ENCODE peak calls at places on chromosome 13, in four cellular contexts. M is IMR-90, Y is GM12878, X is K562. U is an unnamed sample.

GRCh38 chr13:93714171-93714570 is 487.6 kb downstream of the GPC6 start:
- DNase-seq in M (peak), Y (no peak), X (no peak), U (no peak)

GRCh38 chr13:31775148-31775547 is 35.8 kb downstream of the RXFP2 start:
- DNase-seq in M (no peak), Y (no peak), X (no peak), U (no peak)

GRCh38 chr13:77810430-77810829 is 108.2 kb downstream of the EDNRB start:
- DNase-seq in M (peak), Y (no peak), X (no peak), U (no peak)

GRCh38 chr13:65943711-65944110 is 1286.4 kb downstream of the PCDH9 start:
- DNase-seq in M (no peak), Y (no peak), X (no peak), U (no peak)

GRCh38 chr13:31965361-31966066 is 66.1 kb upstream of the FRY start:
- DNase-seq in M (peak), Y (peak), X (no peak), U (no peak)

GRCh38 chr13:31556376-31556775 is 182.9 kb upstream of the RXFP2 start:
- DNase-seq in M (peak), Y (no peak), X (no peak), U (no peak)

GRCh38 chr13:112078216-112078615 is 11.3 kb downstream of the SOX1 start:
- DNase-seq in M (no peak), Y (no peak), X (no peak), U (no peak)

GRCh38 chr13:64453831-64454230 is 2776.3 kb downstream of the PCDH9 start:
- DNase-seq in M (peak), Y (no peak), X (no peak), U (no peak)

GRCh38 chr13:43942301-43942700 is 62.6 kb downstream of the LACC1 start:
- DNase-seq in M (peak), Y (no peak), X (no peak), U (no peak)

GRCh38 chr13:75217949-75218348 is 264.0 kb downstream of the TBC1D4 start:
- DNase-seq in M (peak), Y (no peak), X (no peak), U (no peak)

GRCh38 chr13:95341441-95341840 is 40.2 kb upstream of the ABCC4 start:
- DNase-seq in M (no peak), Y (no peak), X (no peak), U (no peak)

GRCh38 chr13:35512271-35512920 is 35.9 kb upstream of the MAB21L1 start:
- DNase-seq in M (peak), Y (no peak), X (no peak), U (no peak)

GRCh38 chr13:32737111-32737571 is 150.9 kb downstream of the PDS5B start:
- DNase-seq in M (no peak), Y (peak), X (no peak), U (no peak)

GRCh38 chr13:95355491-95355890 is 54.2 kb upstream of the ABCC4 start:
- DNase-seq in M (peak), Y (no peak), X (no peak), U (no peak)

DNA sequence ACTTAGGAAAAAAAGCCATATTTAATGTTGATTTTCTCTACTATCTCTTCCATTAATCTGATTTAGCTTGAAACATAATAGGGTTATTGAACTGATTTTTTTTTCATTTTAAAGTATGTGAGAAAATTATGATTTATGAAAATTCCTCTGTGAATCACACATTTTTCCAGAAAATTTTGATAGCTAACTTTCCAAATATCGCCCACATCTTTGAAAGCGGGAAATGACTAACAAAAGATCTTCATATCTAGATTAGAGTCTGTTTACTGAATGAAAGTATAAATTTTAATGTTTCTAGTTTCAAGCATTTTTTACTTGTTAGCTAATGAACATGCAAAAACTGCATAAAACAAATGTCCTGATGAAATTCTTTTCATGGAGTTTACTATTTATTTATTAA is 97.4 kb downstream of the POSTN start:
- DNase-seq in M (peak), Y (no peak), X (no peak), U (no peak)
- H3K9ac ChIP-seq in M (no peak), Y (no peak), X (no peak), U (no peak)

DNA sequence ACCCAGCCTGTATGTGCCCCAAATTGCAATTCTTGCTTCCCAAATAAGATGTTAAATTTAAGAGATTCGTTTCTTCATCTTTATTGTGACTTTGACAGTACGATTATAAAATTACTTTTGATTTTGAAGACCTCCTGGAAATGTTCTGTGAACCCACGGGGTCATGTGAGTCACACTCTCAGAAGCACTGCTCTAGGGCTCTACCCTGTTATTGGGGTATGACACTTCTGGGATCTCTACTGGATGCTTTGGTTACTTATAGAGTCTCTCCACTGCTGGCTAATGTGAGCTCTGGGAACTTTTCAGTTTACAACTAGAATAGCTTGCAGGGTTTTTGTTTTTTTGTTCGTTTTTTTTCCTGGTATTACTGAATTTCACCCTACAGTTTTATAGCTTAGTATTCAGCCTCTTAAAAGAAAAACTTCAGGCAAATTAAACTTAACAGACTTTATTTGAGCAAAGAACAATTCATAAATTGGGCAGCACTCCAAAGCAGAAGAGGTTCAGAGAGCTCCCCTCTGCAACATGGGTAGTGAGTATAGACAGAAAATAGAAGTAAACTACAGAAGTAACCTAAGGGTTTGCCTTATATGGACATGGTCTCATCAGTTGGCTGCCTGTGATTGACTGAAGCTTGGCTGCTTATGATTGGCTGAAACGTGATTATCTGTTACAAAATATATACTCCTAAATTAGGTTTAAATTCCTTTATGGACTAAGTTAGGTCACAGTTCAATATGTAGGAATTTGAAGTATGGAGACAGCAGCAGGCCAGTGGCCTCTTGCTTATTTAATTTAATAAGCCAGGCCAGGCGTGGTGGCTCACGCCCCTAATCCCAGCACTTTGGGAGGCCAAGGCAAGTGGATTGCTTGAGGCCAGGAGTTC is 28.5 kb upstream of the PSPC1 start:
- DNase-seq in M (peak), Y (no peak), X (no peak), U (no peak)
- TF ChIP-seq CHD1 in M (no peak), Y (no peak), X (no peak), U (no peak)

DNA sequence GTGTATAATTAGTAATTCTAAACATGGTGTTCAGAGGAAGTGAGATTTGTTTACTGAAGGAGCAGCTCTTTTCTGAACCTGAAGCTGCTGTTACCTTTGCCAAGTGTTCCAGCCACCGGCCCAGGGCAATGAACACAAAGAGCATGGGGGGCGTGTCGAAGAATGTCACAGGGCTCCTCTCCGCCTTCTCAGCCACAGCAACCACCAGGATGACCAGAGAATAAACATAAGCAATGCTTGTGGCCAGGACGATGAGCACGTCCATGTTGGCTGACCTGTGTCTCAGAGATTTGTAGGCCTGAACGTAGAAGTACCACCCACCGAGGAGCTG is 53.1 kb downstream of the ATP7B start:
- DNase-seq in M (no peak), Y (no peak), X (no peak), U (no peak)
- H3K9ac ChIP-seq in M (no peak), Y (no peak), X (no peak), U (no peak)

DNA sequence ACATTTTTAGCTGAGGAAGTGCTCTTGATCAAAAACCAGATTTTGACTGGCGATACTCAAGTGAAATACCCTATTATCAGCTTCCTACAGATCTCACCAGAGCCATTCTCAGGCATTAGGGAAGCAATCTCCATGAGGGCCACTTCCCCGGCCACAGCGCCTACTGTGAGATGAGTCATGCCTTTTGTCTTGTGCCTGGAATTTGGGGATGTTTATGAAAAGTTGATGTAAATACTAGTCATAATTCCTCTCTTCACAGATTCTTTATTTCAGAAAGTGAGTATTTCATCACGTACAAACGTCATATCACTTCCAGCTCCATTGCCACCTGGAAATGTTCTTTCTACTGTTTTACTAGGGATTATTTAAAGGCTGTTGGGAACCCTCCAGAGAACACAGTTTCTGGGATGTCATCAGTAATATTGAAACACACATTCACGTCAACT is 25.3 kb upstream of the SLC46A3 start:
- DNase-seq in M (peak), Y (no peak), X (no peak), U (no peak)
- TF ChIP-seq CHD1 in M (no peak), Y (no peak), X (no peak), U (no peak)

GRCh38 chr13:40505196-40505595 is 161.2 kb downstream of the FOXO1 start:
- DNase-seq in M (no peak), Y (no peak), X (no peak), U (no peak)
- H3K9ac ChIP-seq in M (no peak), Y (no peak), X (no peak), U (no peak)

GRCh38 chr13:100753391-100753790 is 78.8 kb upstream of the TMTC4 start:
- DNase-seq in M (no peak), Y (no peak), X (no peak), U (no peak)

DNA sequence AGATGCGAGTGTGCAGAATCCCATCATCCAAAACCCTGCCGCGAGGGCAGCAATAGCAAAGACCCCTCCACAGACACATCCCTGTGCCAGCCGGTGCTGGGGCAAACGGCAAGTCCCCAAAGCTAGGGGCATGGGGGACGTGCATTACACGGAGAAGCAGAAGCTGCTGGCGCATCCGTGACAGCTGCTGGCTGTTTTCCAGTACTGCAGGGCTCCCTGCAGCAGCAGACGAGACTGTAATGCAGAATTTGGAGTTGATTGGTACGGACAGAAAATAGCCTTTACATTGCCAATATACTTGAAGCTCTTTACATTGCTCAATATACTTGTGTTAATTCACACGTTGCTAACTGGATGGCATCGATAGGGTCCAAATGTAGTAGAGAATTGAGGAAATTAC is 77.2 kb upstream of the TMTC4 start:
- DNase-seq in M (no peak), Y (no peak), X (no peak), U (no peak)
- TF ChIP-seq CHD1 in M (no peak), Y (no peak), X (no peak), U (no peak)

GRCh38 chr13:113150545-113151365 is 7.7 kb upstream of the PROZ start:
- DNase-seq in M (no peak), Y (no peak), X (no peak), U (peak)
- H3K9ac ChIP-seq in M (no peak), Y (no peak), X (no peak), U (no peak)

GRCh38 chr13:104320446-104320845 is 1254.2 kb upstream of the SLC10A2 start:
- DNase-seq in M (peak), Y (no peak), X (no peak), U (no peak)

GRCh38 chr13:104326523-104326922 is 1260.3 kb upstream of the SLC10A2 start:
- DNase-seq in M (no peak), Y (no peak), X (no peak), U (no peak)

GRCh38 chr13:104327217-104327616 is 1261.0 kb upstream of the SLC10A2 start:
- DNase-seq in M (no peak), Y (no peak), X (no peak), U (no peak)

GRCh38 chr13:104318121-104318520 is 1251.9 kb upstream of the SLC10A2 start:
- DNase-seq in M (peak), Y (no peak), X (no peak), U (no peak)

DNA sequence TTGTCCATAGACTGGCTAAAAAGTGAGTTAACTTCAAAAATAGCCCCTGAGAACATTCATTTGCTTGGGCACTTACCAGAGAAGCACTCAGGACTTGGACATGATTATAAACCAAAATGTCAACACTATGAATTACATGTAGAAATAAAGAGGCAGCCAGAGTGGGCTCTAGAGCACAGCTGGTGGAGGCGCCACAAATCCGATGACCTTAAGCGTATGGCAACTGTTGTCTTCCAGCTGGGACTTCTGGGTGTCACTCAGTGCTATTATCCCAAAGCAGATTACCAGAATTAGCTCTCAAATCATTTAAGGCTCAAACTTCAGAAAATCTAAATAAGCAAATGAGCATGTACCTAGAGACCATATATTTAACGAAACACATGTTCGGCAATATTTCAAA is 1255.5 kb upstream of the SLC10A2 start:
- DNase-seq in M (no peak), Y (no peak), X (no peak), U (no peak)
- TF ChIP-seq CHD1 in M (no peak), Y (no peak), X (no peak), U (no peak)

U was measured in H1.